ENCODE peak calls at places on chromosomes 3 and 15, in ten cellular contexts. I is IMR-90, S is sigmoid colon, V is SK-N-SH, U is uterus, O is BE2C, T is heart right ventricle, E is stomach, B is GM06990, D is HepG2. N is an unnamed sample.

GRCh38 chr15:20340931-20341661 is 200.5 kb downstream of the GOLGA6L6 start:
- DNase-seq in I (no peak), S (peak; percentile 92), V (peak; percentile 32), U (peak; percentile 60), O (peak; percentile 49), T (peak; percentile 74), E (peak; percentile 67), B (no peak), D (no peak), N (peak; percentile 69)

GRCh38 chr3:110067527-110067926 is 730.2 kb upstream of the DPPA4 start:
- DNase-seq in I (no peak), S (no peak), V (no peak), U (no peak), O (no peak), T (no peak), E (no peak), B (peak; percentile 3), D (no peak), N (no peak)

GRCh38 chr3:126834596-126835471 is 130.8 kb downstream of the CHCHD6 start:
- DNase-seq in I (no peak), S (peak; percentile 21), V (no peak), U (no peak), O (no peak), T (no peak), E (no peak), B (no peak), D (no peak), N (no peak)

GRCh38 chr3:172359231-172359630 is 89.0 kb downstream of the GHSR start:
- DNase-seq in I (no peak), S (no peak), V (no peak), U (no peak), O (no peak), T (no peak), E (no peak), B (no peak), D (no peak), N (no peak)

GRCh38 chr3:94440767-94441493 is 378.1 kb downstream of the NSUN3 start:
- DNase-seq in I (peak; percentile 89), S (no peak), V (no peak), U (no peak), O (no peak), T (no peak), E (no peak), B (no peak), D (peak; percentile 17), N (no peak)

GRCh38 chr3:16290007-16290826 is 25.2 kb downstream of the OXNAD1 start:
- DNase-seq in I (peak; percentile 67), S (no peak), V (peak; percentile 30), U (peak; percentile 67), O (peak; percentile 37), T (peak; percentile 54), E (peak; percentile 33), B (no peak), D (peak; percentile 37), N (no peak)

GRCh38 chr3:127234784-127235183 is 41.9 kb downstream of the PRR23E start:
- DNase-seq in I (no peak), S (no peak), V (no peak), U (no peak), O (no peak), T (no peak), E (no peak), B (no peak), D (no peak), N (no peak)

GRCh38 chr3:189001559-189001958 is 170.2 kb upstream of the TPRG1 start:
- DNase-seq in I (peak; percentile 93), S (no peak), V (no peak), U (no peak), O (no peak), T (no peak), E (no peak), B (no peak), D (no peak), N (no peak)

GRCh38 chr3:112627419-112627818 is 13.5 kb downstream of the CCDC80 start:
- DNase-seq in I (no peak), S (no peak), V (no peak), U (no peak), O (no peak), T (peak; percentile 50), E (no peak), B (no peak), D (no peak), N (no peak)

GRCh38 chr15:47727137-47727536 is 9.8 kb downstream of the SEMA6D start:
- DNase-seq in I (no peak), S (no peak), V (no peak), U (no peak), O (no peak), T (no peak), E (no peak), B (no peak), D (no peak), N (no peak)
- H3K4me3 ChIP-seq in I (no peak overlapping the region), S (no peak overlapping the region), V (no peak overlapping the region), U (no peak overlapping the region), O (no peak overlapping the region), T (no peak overlapping the region), E (no peak overlapping the region), B (no peak overlapping the region), D (no peak overlapping the region), N (no peak overlapping the region)

GRCh38 chr3:115827494-115827893 is 204.2 kb downstream of the GAP43 start:
- DNase-seq in I (no peak), S (no peak), V (no peak), U (no peak), O (no peak), T (no peak), E (no peak), B (no peak), D (no peak), N (no peak)
- H3K36me3 ChIP-seq in I (no peaks in the 10 kb centered on the region), S (no peaks in the 10 kb centered on the region), V (no peaks in the 10 kb centered on the region), U (no peaks in the 10 kb centered on the region), O (no peaks in the 10 kb centered on the region), T (no peaks in the 10 kb centered on the region), E (no peaks in the 10 kb centered on the region), B (no peaks in the 10 kb centered on the region), D (no peaks in the 10 kb centered on the region), N (no peaks in the 10 kb centered on the region)

GRCh38 chr3:147377412-147378185 is 28.7 kb downstream of the ZIC4 start:
- DNase-seq in I (no peak), S (no peak), V (no peak), U (no peak), O (no peak), T (no peak), E (no peak), B (no peak), D (no peak), N (peak; percentile 86)

GRCh38 chr3:147380271-147380995 is 25.9 kb downstream of the ZIC4 start:
- DNase-seq in I (no peak), S (no peak), V (no peak), U (no peak), O (no peak), T (no peak), E (no peak), B (no peak), D (no peak), N (no peak)

GRCh38 chr3:147379651-147380050 is 26.7 kb downstream of the ZIC4 start:
- DNase-seq in I (no peak), S (no peak), V (no peak), U (no peak), O (no peak), T (no peak), E (no peak), B (no peak), D (no peak), N (no peak)

GRCh38 chr3:147380996-147381376 is 25.4 kb downstream of the ZIC4 start:
- DNase-seq in I (no peak), S (no peak), V (no peak), U (no peak), O (no peak), T (no peak), E (no peak), B (no peak), D (no peak), N (no peak)

GRCh38 chr3:147378186-147378503 is 28.2 kb downstream of the ZIC4 start:
- DNase-seq in I (no peak), S (no peak), V (no peak), U (no peak), O (no peak), T (no peak), E (no peak), B (no peak), D (no peak), N (no peak)
- H3K27me3 ChIP-seq in I (peaks cover 54% of the 10 kb centered on the region), S (peaks cover 41% of the 10 kb centered on the region), V (peaks cover 44% of the 10 kb centered on the region), U (peaks cover 88% of the 10 kb centered on the region), O (peaks cover 85% of the 10 kb centered on the region), T (peaks cover 100% of the 10 kb centered on the region), E (peaks cover 26% of the 10 kb centered on the region), B (peaks cover 2% of the 10 kb centered on the region), D (peaks cover 18% of the 10 kb centered on the region), N (peaks cover 88% of the 10 kb centered on the region)

GRCh38 chr3:171285287-171285686 is 174.9 kb downstream of the TNIK start:
- DNase-seq in I (no peak), S (no peak), V (no peak), U (no peak), O (no peak), T (no peak), E (no peak), B (peak; percentile 44), D (no peak), N (no peak)

GRCh38 chr3:171282041-171282440 is 178.2 kb downstream of the TNIK start:
- DNase-seq in I (peak; percentile 69), S (no peak), V (no peak), U (peak; percentile 34), O (no peak), T (peak; percentile 55), E (no peak), B (no peak), D (no peak), N (no peak)

GRCh38 chr3:171283248-171284222 is 176.7 kb downstream of the TNIK start:
- DNase-seq in I (no peak), S (peak; percentile 74), V (no peak), U (peak; percentile 27), O (no peak), T (no peak), E (no peak), B (peak; percentile 32), D (no peak), N (no peak)

GRCh38 chr3:171286580-171287249 is 173.5 kb downstream of the TNIK start:
- DNase-seq in I (no peak), S (no peak), V (no peak), U (no peak), O (no peak), T (no peak), E (no peak), B (peak; percentile 54), D (peak; percentile 29), N (no peak)

DNA sequence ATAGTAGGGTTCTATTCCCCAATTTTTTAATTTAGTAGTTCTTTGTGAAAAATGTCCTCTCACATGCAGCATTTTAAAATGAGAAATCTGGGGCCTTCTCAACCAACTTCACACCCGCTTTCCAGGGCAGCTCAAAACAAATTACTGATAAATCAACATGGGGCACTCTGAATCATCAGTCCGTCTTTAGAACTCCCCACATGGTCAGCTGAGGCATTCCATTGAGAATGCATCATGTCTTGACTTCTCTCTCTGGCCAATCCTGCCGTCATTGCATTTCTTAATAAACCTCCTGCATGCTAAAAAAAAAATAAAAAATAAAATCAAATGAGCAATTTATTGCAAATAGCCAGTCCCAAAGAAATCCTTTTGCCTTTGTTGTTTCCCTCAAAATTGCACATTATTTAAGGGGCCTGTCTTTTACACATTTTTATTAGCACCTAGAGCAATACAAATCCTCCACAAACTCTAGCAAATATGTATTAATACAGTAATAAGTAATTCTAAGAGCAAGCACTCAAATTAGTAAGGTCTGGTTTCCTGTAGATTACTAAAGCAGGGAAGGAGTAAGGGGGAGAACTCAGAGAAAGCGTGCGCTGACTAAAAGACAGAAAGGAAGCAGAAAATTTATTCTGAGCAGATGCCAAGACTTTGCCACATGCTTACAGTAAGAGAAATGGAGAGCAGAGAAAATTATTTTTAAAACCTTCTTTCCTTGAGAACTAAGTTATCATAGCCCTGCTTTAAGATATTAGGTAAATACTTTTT is 175.7 kb downstream of the TNIK start:
- DNase-seq in I (peak; percentile 98), S (peak; percentile 79), V (peak; percentile 3), U (peak; percentile 87), O (no peak), T (peak; percentile 50), E (no peak), B (peak; percentile 67), D (no peak), N (no peak)
- H3K4me3 ChIP-seq in I (no peak overlapping the region), S (no peak overlapping the region), V (peak overlapping the region; percentile 41), U (no peak overlapping the region), O (no peak overlapping the region), T (no peak overlapping the region), E (no peak overlapping the region), B (peak overlapping the region; percentile 18), D (no peak overlapping the region), N (no peak overlapping the region)

N was measured in H7.